ENCODE peak calls at places on chromosomes 7 and 10, in five cellular contexts. W is adrenal gland, Z is uterus, F is breast epithelium, S is IMR-90. G is an unnamed sample.

GRCh38 chr7:2049111-2049781 is 183.5 kb downstream of the MAD1L1 start:
- DNase-seq in F (no peak), Z (no peak), W (peak), S (no peak), G (no peak)

GRCh38 chr10:48740023-48740707 is 55.5 kb downstream of the WDFY4 start:
- DNase-seq in Z (no peak), S (no peak), F (no peak), W (no peak), G (no peak)

GRCh38 chr10:122342293-122343134 is 32.0 kb upstream of the PLEKHA1 start:
- DNase-seq in W (peak), F (no peak), Z (peak), S (peak), G (peak)

GRCh38 chr10:3961082-3961481 is 176.1 kb upstream of the KLF6 start:
- DNase-seq in S (no peak), W (no peak), Z (no peak), F (no peak), G (no peak)

GRCh38 chr10:33129181-33129928 is 171.3 kb upstream of the ITGB1 start:
- DNase-seq in S (peak), Z (peak), W (peak), F (no peak), G (no peak)

GRCh38 chr7:139294951-139295555 is 46.1 kb upstream of the FMC1 start:
- DNase-seq in W (no peak), F (no peak), Z (no peak), S (no peak), G (no peak)

GRCh38 chr7:12578930-12579640 is 8.6 kb downstream of the SCIN start:
- DNase-seq in S (no peak), F (no peak), W (no peak), Z (no peak), G (no peak)

GRCh38 chr7:55641273-55641691 is 69.0 kb upstream of the VOPP1 start:
- DNase-seq in F (no peak), Z (peak), S (peak), W (peak), G (peak)

GRCh38 chr7:149300751-149301150 is 38.8 kb downstream of the ZNF783 start:
- DNase-seq in W (no peak), S (no peak), Z (no peak), F (no peak), G (no peak)

GRCh38 chr7:111561909-111562732 is at the start of gene IMMP2L:
- DNase-seq in W (peak), S (peak), Z (peak), F (peak), G (peak)
- TF ChIP-seq POLR2A in W (peak), S (peak), Z (peak), F (no peak), G (peak)

DNA sequence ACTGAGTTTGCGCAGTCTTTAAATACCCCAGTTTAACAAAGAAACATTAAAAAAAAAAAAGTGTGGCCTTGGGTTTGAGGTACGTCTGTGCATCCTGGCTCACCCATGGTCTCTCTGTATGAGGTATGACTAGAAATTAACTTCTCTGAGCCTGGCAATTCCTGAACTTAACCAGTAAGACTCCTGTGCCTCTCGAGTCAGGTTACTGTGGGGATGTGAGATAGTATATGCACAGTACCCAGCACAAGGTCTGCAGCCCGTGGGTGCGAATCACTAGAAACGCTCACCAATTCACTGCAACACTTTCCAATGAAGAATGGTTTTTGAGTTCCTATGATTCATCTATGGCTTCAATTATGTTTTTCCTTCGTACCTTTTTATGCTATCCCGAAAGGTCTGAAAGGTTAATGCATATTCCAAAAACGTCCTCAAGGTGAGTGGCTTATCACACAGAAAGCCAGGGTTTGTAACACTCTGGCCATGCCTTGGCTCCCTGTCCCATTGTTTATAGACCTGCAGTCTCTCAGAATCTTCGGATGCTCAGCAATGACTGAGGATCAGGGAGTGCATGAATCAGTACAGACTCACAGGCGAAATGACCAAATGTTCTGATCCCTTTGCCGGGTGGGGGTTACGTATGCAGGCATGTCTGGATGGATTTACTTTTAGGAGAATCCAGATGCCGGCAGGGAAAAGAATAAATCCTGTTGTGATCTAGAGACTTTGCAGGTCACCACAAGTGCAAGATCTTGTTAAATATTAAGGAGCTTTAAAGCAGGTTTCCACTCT is 149.7 kb downstream of the SFMBT2 start:
- DNase-seq in F (no peak), Z (no peak), W (peak), S (peak), G (no peak)
- H3K27ac ChIP-seq in F (peak), Z (peak), W (no peak), S (peak), G (peak)

GRCh38 chr10:112446855-112447691 is at the start of the genes VTI1A and ZDHHC6:
- DNase-seq in S (peak), F (peak), Z (peak), W (peak), G (peak)
- TF ChIP-seq CTCF in S (peak), F (no peak), Z (peak), W (no peak), G (peak)

GRCh38 chr7:5423844-5424688 is 432 bp upstream of the TNRC18 start:
- DNase-seq in Z (peak), F (peak), S (peak), W (peak), G (peak)
- TF ChIP-seq POLR2A in Z (peak), F (peak), S (no peak), W (peak), G (peak)

DNA sequence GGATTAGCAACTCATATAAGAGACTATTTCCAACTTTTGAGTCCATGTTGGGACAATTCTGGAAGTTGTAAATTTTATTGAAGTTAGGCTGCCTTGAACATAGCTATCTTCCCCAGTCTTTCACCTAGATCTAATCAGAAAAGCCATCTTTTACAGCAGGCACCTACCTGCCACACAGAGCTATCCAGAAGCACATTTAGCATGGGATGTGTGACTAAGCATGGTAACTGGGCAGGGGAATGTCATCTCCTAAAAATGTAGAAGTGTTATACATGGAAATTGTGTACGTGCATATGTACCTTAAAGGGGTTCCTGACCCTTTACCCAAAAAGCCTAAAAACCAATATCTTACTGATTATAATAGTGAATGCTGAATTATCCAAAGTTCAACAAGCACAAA is 76.1 kb downstream of the SORBS1 start:
- DNase-seq in F (no peak), Z (no peak), S (no peak), W (no peak), G (no peak)
- H3K27ac ChIP-seq in F (no peak), Z (peak), S (no peak), W (no peak), G (no peak)

G was measured in prostate gland.